ENCODE peak calls at places on chromosomes 5 and 9, in four cellular contexts. E is HCT116, S is endothelial cell of umbilical vein, J is H1. O is an unnamed sample.

GRCh38 chr9:87035868-87036267 is 88.6 kb upstream of the GAS1 start:
- DNase-seq in E (no peak), S (no peak), J (no peak), O (no peak)

GRCh38 chr5:78757269-78758053 is 108.9 kb upstream of the LHFPL2 start:
- DNase-seq in E (no peak), S (no peak), J (no peak), O (no peak)

GRCh38 chr5:9156282-9156681 is 389.6 kb downstream of the SEMA5A start:
- DNase-seq in E (no peak), S (no peak), J (no peak), O (no peak)

GRCh38 chr9:116156621-116157314 is 3.2 kb downstream of the PAPPA start:
- DNase-seq in E (no peak), S (peak), J (peak), O (no peak)

GRCh38 chr9:12975496-12975895 is 200.7 kb downstream of the LURAP1L start:
- DNase-seq in E (no peak), S (no peak), J (no peak), O (no peak)

GRCh38 chr9:36025751-36026150 is 11.0 kb upstream of the RECK start:
- DNase-seq in E (no peak), S (no peak), J (no peak), O (no peak)

GRCh38 chr5:127854520-127854919 is 151.3 kb downstream of the CCDC192 start:
- DNase-seq in E (no peak), S (no peak), J (no peak), O (no peak)

GRCh38 chr5:164504141-164504772 is 998.8 kb downstream of the MAT2B start:
- DNase-seq in E (peak), S (peak), J (peak), O (peak)

GRCh38 chr5:139312075-139312474 is 18.5 kb downstream of the MATR3 start:
- DNase-seq in E (no peak), S (no peak), J (no peak), O (no peak)

GRCh38 chr9:99465231-99465891 is 243.3 kb downstream of the SEC61B start:
- DNase-seq in E (no peak), S (no peak), J (no peak), O (peak)

GRCh38 chr5:139698461-139699146 is 50.5 kb downstream of the CXXC5 start:
- DNase-seq in E (no peak), S (peak), J (peak), O (no peak)

GRCh38 chr9:127783111-127783621 is 2.7 kb upstream of the CDK9 start:
- DNase-seq in E (no peak), S (peak), J (no peak), O (no peak)

GRCh38 chr5:148909766-148910165 is 83.4 kb downstream of the ADRB2 start:
- DNase-seq in E (no peak), S (peak), J (no peak), O (no peak)

GRCh38 chr5:80184235-80185023 is 71.4 kb downstream of the SERINC5 start:
- DNase-seq in E (no peak), S (no peak), J (no peak), O (no peak)

GRCh38 chr5:73550016-73550415 is 15.4 kb downstream of the ANKRA2 start:
- DNase-seq in E (no peak), S (no peak), J (no peak), O (no peak)

GRCh38 chr5:141420855-141421488 is at the start of gene PCDHGA11:
- DNase-seq in E (peak), S (peak), J (peak), O (peak)

GRCh38 chr5:115507682-115508081 is 36.9 kb downstream of the FEM1C start:
- DNase-seq in E (no peak), S (no peak), J (no peak), O (no peak)

GRCh38 chr9:98933890-98934289 is 9.8 kb upstream of the COL15A1 start:
- DNase-seq in E (no peak), S (no peak), J (no peak), O (no peak)

GRCh38 chr9:114186793-114187289 is 31.5 kb downstream of the COL27A1 start:
- DNase-seq in E (no peak), S (no peak), J (no peak), O (no peak)

GRCh38 chr9:27351438-27351837 is 54.5 kb upstream of the EQTN start:
- DNase-seq in E (no peak), S (no peak), J (no peak), O (no peak)

GRCh38 chr5:153903321-153903720 is 135.4 kb downstream of the FAM114A2 start:
- DNase-seq in E (no peak), S (no peak), J (no peak), O (no peak)

GRCh38 chr5:6713274-6714181 is at the start of gene TENT4A:
- DNase-seq in E (no peak), S (no peak), J (peak), O (no peak)

GRCh38 chr5:139828207-139828895 is 32.7 kb downstream of the PSD2 start:
- DNase-seq in E (no peak), S (no peak), J (no peak), O (no peak)

GRCh38 chr5:6365142-6365976 is 13.0 kb downstream of the MED10 start:
- DNase-seq in E (no peak), S (no peak), J (no peak), O (no peak)

GRCh38 chr5:173688708-173689107 is 72.3 kb upstream of the BOD1 start:
- DNase-seq in E (no peak), S (no peak), J (no peak), O (no peak)

GRCh38 chr9:114308361-114308950 is 14.4 kb upstream of the ORM1 start:
- DNase-seq in E (no peak), S (no peak), J (peak), O (no peak)

GRCh38 chr5:23494558-23494957 is 12.9 kb upstream of the PRDM9 start:
- DNase-seq in E (no peak), S (no peak), J (no peak), O (no peak)

GRCh38 chr9:102054811-102055210 is 316.4 kb upstream of the GRIN3A start:
- DNase-seq in E (no peak), S (no peak), J (no peak), O (no peak)

GRCh38 chr5:78506296-78507049 is 142.1 kb downstream of the LHFPL2 start:
- DNase-seq in E (no peak), S (no peak), J (no peak), O (no peak)

GRCh38 chr9:137670391-137671195 is 51.8 kb downstream of the EHMT1 start:
- DNase-seq in E (no peak), S (no peak), J (peak), O (no peak)

GRCh38 chr9:97747201-97747965 is 50.2 kb upstream of the XPA start:
- DNase-seq in E (no peak), S (no peak), J (no peak), O (no peak)

GRCh38 chr9:106025449-106025848 is 331.1 kb downstream of the TMEM38B start:
- DNase-seq in E (no peak), S (no peak), J (no peak), O (no peak)

GRCh38 chr9:4923580-4924544 is 61.2 kb upstream of the JAK2 start:
- DNase-seq in E (no peak), S (peak), J (no peak), O (no peak)

GRCh38 chr5:57937025-57937424 is 454.4 kb upstream of the ACTBL2 start:
- DNase-seq in E (no peak), S (no peak), J (no peak), O (no peak)

GRCh38 chr5:127839496-127840197 is 136.5 kb downstream of the CCDC192 start:
- DNase-seq in E (no peak), S (no peak), J (no peak), O (no peak)

GRCh38 chr9:134811673-134812668 is 68.6 kb upstream of the FCN2 start:
- DNase-seq in E (no peak), S (no peak), J (no peak), O (peak)

GRCh38 chr9:108060165-108060564 is 570.6 kb upstream of the KLF4 start:
- DNase-seq in E (no peak), S (no peak), J (no peak), O (no peak)

GRCh38 chr5:44160443-44160842 is 228.8 kb downstream of the FGF10 start:
- DNase-seq in E (no peak), S (no peak), J (no peak), O (no peak)

DNA sequence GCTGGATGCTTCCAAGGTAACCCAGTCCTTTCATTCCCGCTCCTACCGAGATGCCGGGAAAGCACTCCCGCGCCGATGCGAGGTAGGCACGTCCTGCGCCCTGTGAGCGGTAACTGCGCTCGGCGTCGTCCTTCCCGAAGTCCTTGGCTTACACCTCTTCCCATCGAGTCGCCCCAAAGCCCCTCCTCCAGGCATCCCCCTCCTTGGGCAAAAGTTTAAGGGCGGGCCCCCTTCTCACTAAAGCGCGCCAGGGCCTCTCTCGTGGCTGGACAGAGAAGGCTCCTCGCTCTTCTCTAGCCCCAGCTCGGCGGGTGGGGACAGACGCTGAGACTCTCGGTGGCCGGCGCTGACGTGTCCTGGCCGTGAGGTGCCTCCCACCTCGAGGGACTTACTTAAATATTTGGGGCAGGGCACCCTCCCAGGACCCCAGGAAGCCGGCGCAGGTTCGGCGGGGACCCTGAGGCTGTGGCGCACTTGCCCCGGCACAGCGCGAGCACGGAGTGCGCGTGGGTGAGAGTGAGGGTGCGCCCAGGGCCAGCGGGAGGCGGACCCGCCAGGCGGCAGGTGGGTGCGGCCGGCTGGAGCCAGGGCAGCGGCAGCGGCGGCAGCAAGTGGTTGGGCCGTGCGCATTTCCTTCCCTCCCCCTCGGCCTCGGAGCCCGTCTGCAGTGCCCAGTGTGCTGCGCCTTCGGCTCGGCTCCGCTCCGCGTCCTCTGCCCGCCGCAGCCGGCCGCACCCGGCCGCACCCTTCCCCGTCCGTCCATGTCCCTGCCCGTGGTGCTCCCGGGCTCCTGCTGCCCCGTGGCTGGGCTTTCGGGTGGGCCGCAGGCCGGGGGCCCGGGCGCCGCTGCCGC is at the start of gene ENTREP1:
- DNase-seq in E (peak), S (peak), J (peak), O (no peak)
- TF ChIP-seq EZH2 in E (no peak), S (peak), J (peak), O (peak)

GRCh38 chr5:132420706-132421272 is 51.3 kb downstream of the SLC22A5 start:
- DNase-seq in E (no peak), S (peak), J (no peak), O (no peak)

GRCh38 chr5:132422720-132423442 is 53.4 kb downstream of the SLC22A5 start:
- DNase-seq in E (no peak), S (peak), J (no peak), O (no peak)

GRCh38 chr5:132423443-132423898 is 54.0 kb downstream of the SLC22A5 start:
- DNase-seq in E (no peak), S (no peak), J (no peak), O (no peak)

GRCh38 chr5:132419517-132420468 is 50.3 kb downstream of the SLC22A5 start:
- DNase-seq in E (peak), S (peak), J (peak), O (no peak)

DNA sequence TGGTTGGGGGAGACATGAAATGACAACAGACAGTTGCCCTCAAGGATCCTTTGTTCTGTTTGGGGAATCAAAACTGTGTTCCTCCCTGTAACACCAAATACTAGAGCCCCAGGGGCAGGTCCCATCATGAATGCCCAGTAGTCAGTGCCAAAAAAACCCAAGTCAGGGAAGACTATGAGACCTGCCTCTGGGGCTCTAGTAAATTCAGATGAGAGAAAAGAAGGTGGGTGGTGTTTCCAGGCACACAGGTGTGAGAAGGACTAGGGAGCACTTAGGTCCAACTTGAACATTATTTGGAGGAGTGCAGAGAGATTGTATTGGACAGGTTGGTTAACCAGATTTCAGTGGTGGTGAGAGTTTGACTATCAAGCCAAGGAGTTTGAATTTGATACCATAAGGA is 51.9 kb downstream of the SLC22A5 start:
- DNase-seq in E (no peak), S (no peak), J (no peak), O (no peak)
- H3K4me3 ChIP-seq in E (no peak), S (no peak), J (no peak), O (peak)

GRCh38 chr9:112472996-112473395 is 13.6 kb upstream of the KIAA1958 start:
- DNase-seq in E (no peak), S (no peak), J (no peak), O (no peak)
- TF ChIP-seq POLR2AphosphoS5 in E (no peak), S (no peak), J (no peak), O (no peak)

DNA sequence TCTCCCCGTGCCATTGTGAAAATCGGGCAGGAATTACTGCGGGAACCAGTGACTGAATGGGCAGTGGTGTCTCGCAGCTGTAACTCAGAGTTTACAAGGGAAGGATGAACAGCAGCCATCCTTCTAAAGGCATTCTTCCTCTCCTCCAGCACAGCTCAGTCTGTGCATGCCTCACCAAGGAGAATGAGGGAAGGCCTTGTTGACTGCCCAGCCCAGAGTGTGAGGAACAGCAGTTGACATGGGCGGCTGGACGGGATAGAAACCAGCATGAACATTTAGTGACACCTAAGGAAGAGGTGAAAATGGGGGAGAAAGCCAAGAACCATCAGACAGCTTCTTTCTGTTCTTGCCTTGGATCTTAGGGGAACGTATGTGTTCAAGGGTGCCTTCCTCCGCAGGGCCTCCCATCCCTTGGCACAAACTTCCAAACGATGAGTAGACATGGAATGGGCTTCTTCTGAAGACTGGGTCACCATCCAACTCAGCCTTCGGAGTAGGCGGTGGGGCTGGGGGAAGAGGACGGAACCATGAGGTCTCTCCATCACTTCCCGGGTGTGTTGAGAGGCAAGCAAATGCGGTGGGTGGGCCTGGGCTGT is 887 bp upstream of the PDE8B start:
- DNase-seq in E (no peak), S (no peak), J (no peak), O (no peak)
- TF ChIP-seq EZH2 in E (no peak), S (no peak), J (peak), O (no peak)

GRCh38 chr9:123861086-123861707 is 68.7 kb downstream of the DENND1A start:
- DNase-seq in E (no peak), S (no peak), J (no peak), O (no peak)
- H3K4me3 ChIP-seq in E (no peak), S (no peak), J (peak), O (no peak)

O was measured in SK-N-MC.